ENCODE peak calls at places on chromosomes 6 and 20, in four cellular contexts. E, J, C and Q are unnamed samples.

GRCh38 chr6:159982726-159983506 is 14.0 kb downstream of the IGF2R start:
- DNase-seq in E (no peak), J (no peak), C (no peak), Q (no peak)

GRCh38 chr20:47674145-47674544 is 111.1 kb downstream of the SULF2 start:
- DNase-seq in E (no peak), J (no peak), C (no peak), Q (no peak)

GRCh38 chr20:56316483-56316882 is 42.3 kb upstream of the FAM210B start:
- DNase-seq in E (no peak), J (no peak), C (no peak), Q (no peak)

GRCh38 chr6:90202156-90202555 is 94.5 kb downstream of the BACH2 start:
- DNase-seq in E (no peak), J (no peak), C (no peak), Q (no peak)

GRCh38 chr6:161924516-161925116 is 650.8 kb upstream of the AGPAT4 start:
- DNase-seq in E (no peak), J (no peak), C (no peak), Q (no peak)

GRCh38 chr20:10218536-10219451 is at the start of gene SNAP25:
- DNase-seq in E (peak), J (peak), C (peak), Q (no peak)

GRCh38 chr6:8065519-8065911 is 1.3 kb upstream of the BLOC1S5 start:
- DNase-seq in E (no peak), J (no peak), C (no peak), Q (no peak)

GRCh38 chr20:10629946-10630345 is 43.9 kb downstream of the JAG1 start:
- DNase-seq in E (no peak), J (no peak), C (no peak), Q (no peak)

GRCh38 chr20:61850457-61850856 is 215.2 kb downstream of the TAF4 start:
- DNase-seq in E (no peak), J (no peak), C (no peak), Q (no peak)

GRCh38 chr20:16407251-16408067 is 165.8 kb downstream of the KIF16B start:
- DNase-seq in E (no peak), J (no peak), C (peak), Q (no peak)

GRCh38 chr6:128518531-128519131 is 1.8 kb downstream of the PTPRK start:
- DNase-seq in E (no peak), J (no peak), C (no peak), Q (no peak)

GRCh38 chr6:149499066-149499465 is 14.3 kb upstream of the ZC3H12D start:
- DNase-seq in E (no peak), J (no peak), C (peak), Q (peak)

GRCh38 chr20:44056010-44056698 is 130.8 kb downstream of the JPH2 start:
- DNase-seq in E (no peak), J (peak), C (peak), Q (no peak)

GRCh38 chr6:70956451-70957283 is at the start of gene B3GAT2:
- DNase-seq in E (no peak), J (no peak), C (no peak), Q (no peak)

GRCh38 chr6:50722829-50723562 is 9.7 kb downstream of the TFAP2D start:
- DNase-seq in E (no peak), J (no peak), C (no peak), Q (no peak)

GRCh38 chr6:111727041-111727440 is 121.4 kb upstream of the TRAF3IP2 start:
- DNase-seq in E (no peak), J (no peak), C (no peak), Q (no peak)

GRCh38 chr20:9112541-9113515 is 43.9 kb downstream of the PLCB4 start:
- DNase-seq in E (no peak), J (no peak), C (peak), Q (no peak)

GRCh38 chr6:154408906-154409500 is 52.4 kb upstream of the IPCEF1 start:
- DNase-seq in E (no peak), J (no peak), C (peak), Q (no peak)

GRCh38 chr6:131258010-131258652 is 122.9 kb downstream of the AKAP7 start:
- DNase-seq in E (no peak), J (no peak), C (no peak), Q (peak)

GRCh38 chr6:70684794-70685493 is 17.3 kb downstream of the SMAP1 start:
- DNase-seq in E (no peak), J (no peak), C (no peak), Q (peak)

GRCh38 chr6:129637340-129638054 is 72.5 kb downstream of the ARHGAP18 start:
- DNase-seq in E (no peak), J (no peak), C (no peak), Q (no peak)

GRCh38 chr6:129635396-129636164 is 74.4 kb downstream of the ARHGAP18 start:
- DNase-seq in E (no peak), J (no peak), C (no peak), Q (no peak)

GRCh38 chr6:129633529-129633928 is 76.4 kb downstream of the ARHGAP18 start:
- DNase-seq in E (no peak), J (no peak), C (no peak), Q (no peak)

GRCh38 chr6:129632081-129632758 is 77.8 kb downstream of the ARHGAP18 start:
- DNase-seq in E (no peak), J (no peak), C (no peak), Q (no peak)

GRCh38 chr6:129634411-129635230 is 75.4 kb downstream of the ARHGAP18 start:
- DNase-seq in E (no peak), J (no peak), C (no peak), Q (no peak)
- H3K27ac ChIP-seq in E (no peak), J (no peak), C (peak), Q (no peak)

DNA sequence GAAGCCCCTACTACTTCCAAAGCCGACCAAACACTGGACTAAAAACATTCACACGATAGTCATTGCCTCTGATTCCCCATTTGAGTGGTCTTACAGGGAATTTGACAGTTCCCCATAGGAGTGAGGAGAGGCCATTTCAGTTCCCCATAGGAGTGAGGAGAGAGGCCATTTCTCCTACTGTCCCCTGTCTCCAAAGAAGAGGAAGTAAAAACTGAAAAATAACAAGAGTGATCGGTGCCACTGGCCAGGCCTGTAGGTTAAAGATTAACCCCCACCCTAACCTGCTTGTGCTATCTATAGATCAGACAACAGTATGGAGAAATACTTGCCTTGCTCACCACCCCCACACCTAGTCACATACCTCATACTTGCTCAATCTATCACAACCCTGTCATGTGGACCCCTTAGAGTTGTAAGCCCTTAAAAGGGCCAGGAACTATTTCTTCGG is 204.0 kb upstream of the MOCS1 start:
- DNase-seq in E (peak), J (no peak), C (no peak), Q (no peak)
- H3K27ac ChIP-seq in E (peak), J (no peak), C (no peak), Q (no peak)

DNA sequence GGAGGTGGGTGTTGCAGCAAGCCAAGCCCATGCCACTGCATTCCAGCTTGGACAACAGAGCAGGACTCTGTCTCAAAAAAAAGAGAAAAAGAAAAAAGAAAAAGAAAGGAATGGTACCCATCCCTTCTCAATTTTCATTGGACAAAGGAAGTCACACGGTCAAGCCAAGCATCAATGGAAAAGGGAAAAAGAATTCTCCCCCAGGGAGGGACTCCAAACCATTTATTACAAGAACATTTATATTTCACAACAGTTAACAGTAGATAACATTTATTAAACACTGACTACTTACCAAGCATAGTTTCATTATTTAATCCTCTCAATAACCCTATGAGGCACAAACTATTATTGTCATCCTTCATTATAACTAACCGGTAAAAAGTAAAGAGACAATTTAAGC is 6.6 kb upstream of the KIF13A start:
- DNase-seq in E (no peak), J (no peak), C (no peak), Q (no peak)
- H3K27ac ChIP-seq in E (no peak), J (no peak), C (peak), Q (peak)

GRCh38 chr6:30749554-30750378 is 5.4 kb upstream of the IER3 start:
- DNase-seq in E (peak), J (no peak), C (no peak), Q (no peak)
- H3K27ac ChIP-seq in E (peak), J (no peak), C (peak), Q (peak)

DNA sequence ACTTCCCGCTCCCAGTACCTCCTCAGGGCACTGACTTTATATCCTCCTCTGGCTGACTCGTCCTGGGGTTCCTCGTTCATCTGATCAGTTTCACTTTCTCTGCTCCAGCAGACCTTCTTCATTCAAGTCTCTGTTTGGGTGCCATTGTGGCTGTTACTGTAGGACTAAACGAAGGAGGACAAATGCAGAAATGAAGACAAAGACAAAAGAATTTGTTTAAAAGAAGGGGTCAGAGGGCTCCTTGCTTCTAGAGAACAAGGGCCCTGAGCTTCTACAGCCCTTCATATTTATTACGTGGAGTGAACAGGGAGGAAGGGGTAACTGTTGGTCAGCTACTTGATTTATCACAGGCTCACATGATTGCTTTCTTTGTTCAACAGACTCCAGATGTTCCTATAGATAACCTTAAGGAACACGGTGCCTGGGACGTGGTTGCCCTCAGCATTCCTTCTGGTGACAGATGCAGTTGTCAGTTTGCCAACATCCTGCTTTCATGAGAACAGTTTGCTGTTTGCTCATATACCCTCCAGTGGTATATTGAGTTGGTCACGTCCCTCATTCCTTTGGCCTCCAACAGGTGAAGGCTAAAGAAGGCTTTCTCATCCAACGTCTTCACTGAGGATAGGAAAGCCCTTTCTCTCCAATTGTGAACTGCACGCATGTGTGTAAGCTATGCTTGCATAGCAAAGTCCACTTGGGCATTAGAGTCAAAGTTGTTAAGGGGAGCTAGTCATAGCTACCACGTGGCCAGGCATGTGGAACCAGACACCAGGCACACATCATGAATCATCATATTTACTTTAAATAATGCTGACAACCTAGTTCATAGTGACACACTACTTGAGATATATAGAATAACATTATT is 69.1 kb upstream of the BTN3A2 start:
- DNase-seq in E (no peak), J (no peak), C (peak), Q (peak)
- H3K27ac ChIP-seq in E (no peak), J (no peak), C (peak), Q (peak)

GRCh38 chr6:20879121-20879520 is 344.9 kb downstream of the CDKAL1 start:
- DNase-seq in E (no peak), J (no peak), C (no peak), Q (no peak)
- H3K27ac ChIP-seq in E (no peak), J (no peak), C (no peak), Q (no peak)

DNA sequence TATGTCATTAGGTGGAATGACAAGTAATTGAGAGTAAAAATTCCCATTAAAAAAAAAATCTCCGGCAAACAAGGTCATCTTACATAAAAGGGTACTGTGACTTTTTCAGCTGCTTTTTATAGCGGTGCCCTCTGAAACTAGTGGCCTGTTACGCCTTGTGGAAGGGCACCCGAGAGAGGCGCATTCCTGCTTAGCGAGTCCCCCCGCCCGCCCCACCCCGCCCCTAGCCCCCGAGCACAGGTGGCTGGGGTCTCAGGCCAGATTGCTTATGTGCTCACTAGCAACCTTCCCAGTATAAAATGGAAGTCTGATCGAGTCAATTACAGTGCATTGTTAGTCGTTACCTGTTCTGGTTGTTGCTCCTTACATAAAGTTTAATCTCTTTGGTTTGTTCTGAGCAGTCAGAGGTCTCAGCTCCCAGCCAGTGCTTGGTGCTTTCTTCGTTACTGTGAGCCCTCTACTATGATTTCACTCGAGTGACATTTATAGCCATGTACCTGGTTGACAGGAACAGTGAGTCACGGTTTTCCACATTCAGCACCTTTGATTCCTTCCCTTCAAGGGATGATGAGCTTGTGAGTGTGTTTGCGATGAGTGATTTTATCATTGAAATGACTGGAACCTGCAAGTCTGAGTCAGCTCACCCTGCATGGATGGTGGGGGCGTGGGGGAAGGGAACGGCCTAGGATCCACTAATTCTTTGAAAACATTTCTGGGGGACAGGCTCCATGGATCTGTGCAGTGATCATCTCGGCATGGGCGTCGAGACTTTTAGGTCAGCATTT is 47.6 kb downstream of the ZDHHC14 start:
- DNase-seq in E (no peak), J (no peak), C (no peak), Q (peak)
- H3K27ac ChIP-seq in E (peak), J (no peak), C (no peak), Q (no peak)

GRCh38 chr6:42978487-42978792 is 541 bp downstream of the PEX6 start:
- DNase-seq in E (no peak), J (no peak), C (peak), Q (no peak)
- H3K27ac ChIP-seq in E (peak), J (peak), C (peak), Q (peak)